ENCODE peak calls at places on chromosomes 16 and 17, in ten cellular contexts. H, C, U, V, D, N, P, G, E and L are unnamed samples.

GRCh38 chr16:21611178-21611545 is 11.8 kb downstream of the METTL9 start:
- DNase-seq in H (no peak), C (no peak), U (no peak), V (no peak), D (no peak), N (no peak), P (no peak), G (no peak), E (no peak), L (no peak)

GRCh38 chr16:11105038-11105903 is 150.7 kb downstream of the SOCS1 start:
- DNase-seq in H (no peak), C (no peak), U (no peak), V (no peak), D (peak; percentile 61), N (peak; percentile 61), P (peak; percentile 96), G (no peak), E (peak; percentile 9), L (peak; percentile 5)

GRCh38 chr17:77686903-77687302 is 271.6 kb upstream of the TNRC6C start:
- DNase-seq in H (no peak), C (peak; percentile 27), U (no peak), V (no peak), D (no peak), N (no peak), P (no peak), G (no peak), E (no peak), L (no peak)

GRCh38 chr17:40177275-40177874 is at the start of gene RAPGEFL1:
- DNase-seq in H (peak; percentile 79), C (peak; percentile 91), U (peak; percentile 82), V (peak; percentile 91), D (peak; percentile 50), N (peak; percentile 75), P (peak; percentile 63), G (peak; percentile 87), E (peak; percentile 77), L (peak; percentile 77)

GRCh38 chr17:51035436-51035835 is 85.2 kb downstream of the SPAG9 start:
- DNase-seq in H (no peak), C (peak; percentile 40), U (no peak), V (no peak), D (peak; percentile 45), N (no peak), P (peak; percentile 65), G (no peak), E (no peak), L (no peak)

GRCh38 chr16:54985156-54985555 is 54.5 kb downstream of the IRX5 start:
- DNase-seq in H (no peak), C (no peak), U (no peak), V (no peak), D (no peak), N (no peak), P (no peak), G (no peak), E (no peak), L (no peak)

GRCh38 chr17:2580641-2581040 is 12.8 kb upstream of the PAFAH1B1 start:
- DNase-seq in H (no peak), C (peak; percentile 63), U (no peak), V (no peak), D (peak; percentile 85), N (no peak), P (no peak), G (no peak), E (no peak), L (no peak)

GRCh38 chr16:73771676-73772075 is 524.9 kb upstream of the PSMD7 start:
- DNase-seq in H (no peak), C (no peak), U (no peak), V (no peak), D (no peak), N (no peak), P (peak; percentile 50), G (no peak), E (no peak), L (no peak)

GRCh38 chr17:45956090-45956489 is 43.0 kb upstream of the STH start:
- DNase-seq in H (no peak), C (peak; percentile 18), U (no peak), V (no peak), D (no peak), N (no peak), P (no peak), G (no peak), E (no peak), L (no peak)

GRCh38 chr17:48997827-48998556 is 807 bp downstream of the IGF2BP1 start:
- DNase-seq in H (no peak), C (peak; percentile 52), U (no peak), V (no peak), D (no peak), N (no peak), P (no peak), G (no peak), E (no peak), L (no peak)

GRCh38 chr16:82031116-82032084 is 3.7 kb upstream of the HSD17B2 start:
- DNase-seq in H (no peak), C (peak; percentile 64), U (no peak), V (no peak), D (no peak), N (peak; percentile 27), P (peak; percentile 50), G (no peak), E (peak; percentile 36), L (no peak)

GRCh38 chr16:80541306-80541694 is 507 bp downstream of the DYNLRB2 start:
- DNase-seq in H (no peak), C (no peak), U (no peak), V (no peak), D (no peak), N (no peak), P (no peak), G (no peak), E (no peak), L (no peak)

GRCh38 chr17:31674305-31674704 is 184.7 kb downstream of the COPRS start:
- DNase-seq in H (no peak), C (no peak), U (no peak), V (no peak), D (no peak), N (no peak), P (peak; percentile 61), G (no peak), E (no peak), L (no peak)

GRCh38 chr17:36468903-36469635 is 17.4 kb upstream of the ZNHIT3 start:
- DNase-seq in H (no peak), C (peak; percentile 8), U (no peak), V (no peak), D (peak; percentile 36), N (no peak), P (no peak), G (no peak), E (no peak), L (no peak)

GRCh38 chr17:81832608-81833159 is 407 bp downstream of the MCRIP1 start:
- DNase-seq in H (no peak), C (no peak), U (peak; percentile 30), V (no peak), D (peak; percentile 10), N (no peak), P (no peak), G (no peak), E (no peak), L (peak; percentile 41)

GRCh38 chr17:81833160-81833920 is at the start of gene MCRIP1:
- DNase-seq in H (peak; percentile 97), C (peak; percentile 99), U (peak; percentile 96), V (peak; percentile 99), D (peak; percentile 76), N (peak; percentile 93), P (peak; percentile 85), G (peak; percentile 98), E (peak; percentile 94), L (peak; percentile 91)

GRCh38 chr17:81831957-81832607 is 1.0 kb downstream of the MCRIP1 start:
- DNase-seq in H (peak; percentile 52), C (no peak), U (no peak), V (no peak), D (peak; percentile 36), N (no peak), P (peak; percentile 10), G (no peak), E (no peak), L (peak; percentile 54)

GRCh38 chr17:81833921-81834830 is 674 bp downstream of the PPP1R27 start:
- DNase-seq in H (no peak), C (no peak), U (no peak), V (no peak), D (no peak), N (no peak), P (no peak), G (no peak), E (no peak), L (no peak)

DNA sequence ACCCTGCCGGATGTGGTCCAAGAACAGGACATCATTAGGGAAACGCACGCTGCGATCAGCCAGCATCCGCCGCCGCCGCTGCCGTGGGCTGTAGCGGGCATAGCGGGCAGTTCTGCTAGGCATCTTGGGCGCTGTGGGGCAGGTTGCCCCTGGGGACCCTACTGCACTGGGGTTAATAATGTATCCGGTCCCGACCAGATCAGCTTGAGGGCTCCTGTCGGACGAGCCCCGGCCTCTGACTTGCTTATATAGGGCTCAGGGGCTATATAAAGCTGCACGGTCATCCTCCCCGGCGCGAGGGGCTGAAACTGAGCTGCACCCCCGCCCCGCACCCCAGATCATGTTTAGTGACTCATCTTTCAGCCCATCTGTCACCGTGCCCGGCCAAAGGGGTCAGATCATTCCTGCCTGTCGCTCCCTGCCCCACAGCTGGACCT is at the start of gene PPP1R27:
- DNase-seq in H (no peak), C (no peak), U (no peak), V (no peak), D (no peak), N (no peak), P (no peak), G (no peak), E (no peak), L (no peak)
- H3K27ac ChIP-seq in H (peak within 1 kb of the TSS; percentile 95), C (peak within 1 kb of the TSS; percentile 73), U (peak within 1 kb of the TSS; percentile 88), V (peak within 1 kb of the TSS; percentile 86), D (peak within 1 kb of the TSS; percentile 73), N (peak within 1 kb of the TSS; percentile 83), P (no peak within 1 kb of the TSS), G (peak within 1 kb of the TSS; percentile 90), E (no peak within 1 kb of the TSS), L (peak within 1 kb of the TSS; percentile 90)

DNA sequence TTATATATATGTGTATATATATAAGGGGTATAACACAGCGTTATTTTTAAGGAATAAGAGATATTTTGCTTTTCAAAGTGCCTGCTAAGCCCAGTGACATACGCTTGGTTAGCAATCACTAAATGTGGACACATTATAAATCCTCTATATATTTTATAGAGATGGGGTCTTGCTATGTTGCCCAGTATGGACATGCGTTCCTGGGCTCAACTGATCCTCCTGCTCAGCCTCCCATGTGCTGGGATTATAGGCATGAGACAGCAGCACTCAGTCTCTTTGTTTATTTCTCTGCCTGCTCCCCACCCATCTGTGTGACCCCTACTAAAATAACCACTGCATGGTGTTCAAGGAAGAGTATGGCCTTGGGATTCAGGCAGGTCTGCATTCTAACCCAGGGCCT is 63.4 kb downstream of the XYLT1 start:
- DNase-seq in H (no peak), C (no peak), U (no peak), V (no peak), D (no peak), N (no peak), P (no peak), G (no peak), E (no peak), L (no peak)
- H3K27ac ChIP-seq in H (no peak overlapping the region), C (no peak overlapping the region), U (peak overlapping the region; percentile 71), V (no peak overlapping the region), D (peak overlapping the region; percentile 97), N (peak overlapping the region; percentile 77), P (no peak overlapping the region), G (peak overlapping the region; percentile 31), E (no peak overlapping the region), L (no peak overlapping the region)

GRCh38 chr17:1576500-1576899 is 13.9 kb upstream of the PITPNA start:
- DNase-seq in H (no peak), C (no peak), U (no peak), V (no peak), D (no peak), N (no peak), P (no peak), G (no peak), E (no peak), L (no peak)
- H3K27ac ChIP-seq in H (peak overlapping the region; percentile 83), C (no peak overlapping the region), U (peak overlapping the region; percentile 85), V (peak overlapping the region; percentile 70), D (peak overlapping the region; percentile 44), N (no peak overlapping the region), P (no peak overlapping the region), G (peak overlapping the region; percentile 87), E (peak overlapping the region; percentile 79), L (no peak overlapping the region)

GRCh38 chr17:47952181-47953021 is 5.3 kb downstream of the PRR15L start:
- DNase-seq in H (peak; percentile 69), C (no peak), U (no peak), V (no peak), D (no peak), N (no peak), P (no peak), G (peak; percentile 66), E (no peak), L (no peak)
- H3K27ac ChIP-seq in H (peak overlapping the region; percentile 97), C (no peak overlapping the region), U (no peak overlapping the region), V (peak overlapping the region; percentile 38), D (no peak overlapping the region), N (no peak overlapping the region), P (no peak overlapping the region), G (peak overlapping the region; percentile 94), E (peak overlapping the region; percentile 93), L (no peak overlapping the region)